ENCODE peak calls at places on chromosomes 6 and 20, in eight cellular contexts. H is breast epithelium, S is uterus, A is heart left ventricle, V is H1, T is spleen, U is stomach, N is HepG2. O is an unnamed sample.

GRCh38 chr20:62684986-62685385 is 23.6 kb upstream of the NTSR1 start:
- DNase-seq in S (no peak), H (no peak), A (no peak), N (no peak), U (no peak), T (no peak), V (no peak), O (no peak)

GRCh38 chr6:39124114-39124513 is 9.1 kb upstream of the SAYSD1 start:
- DNase-seq in T (no peak), A (no peak), N (no peak), H (no peak), V (no peak), S (no peak), U (no peak), O (no peak)

GRCh38 chr6:144216668-144217218 is 66.4 kb downstream of the STX11 start:
- DNase-seq in T (peak), U (no peak), V (no peak), S (no peak), H (no peak), N (no peak), A (no peak), O (peak)

GRCh38 chr6:53151676-53152075 is 3.0 kb upstream of the GCM1 start:
- DNase-seq in A (no peak), T (no peak), V (peak), H (no peak), S (no peak), U (no peak), N (peak), O (no peak)

GRCh38 chr6:53771780-53772624 is 22.8 kb upstream of the LRRC1 start:
- DNase-seq in U (no peak), T (no peak), H (no peak), S (no peak), A (no peak), V (no peak), N (no peak), O (no peak)

GRCh38 chr6:169971951-169972651 is 220.7 kb downstream of the ERMARD start:
- DNase-seq in T (peak), V (no peak), N (no peak), U (peak), S (no peak), A (peak), H (no peak), O (no peak)

GRCh38 chr6:140174509-140174908 is 800.1 kb upstream of the CITED2 start:
- DNase-seq in U (no peak), N (no peak), A (no peak), T (no peak), V (no peak), H (peak), S (no peak), O (no peak)

GRCh38 chr6:73131706-73132105 is 93.6 kb downstream of the KHDC1L start:
- DNase-seq in N (no peak), S (no peak), A (no peak), U (no peak), T (no peak), V (no peak), H (no peak), O (no peak)

GRCh38 chr6:130560231-130560630 is 194.4 kb downstream of the TMEM200A start:
- DNase-seq in H (no peak), A (no peak), U (no peak), T (no peak), N (no peak), S (no peak), V (no peak), O (no peak)

GRCh38 chr6:12719017-12719416 is 2.5 kb downstream of the PHACTR1 start:
- DNase-seq in V (no peak), A (no peak), H (no peak), U (no peak), N (no peak), S (no peak), T (no peak), O (no peak)

GRCh38 chr20:38412877-38413577 is 22.1 kb downstream of the SNHG17 start:
- DNase-seq in U (no peak), N (no peak), A (no peak), H (no peak), V (no peak), S (no peak), T (no peak), O (no peak)

GRCh38 chr6:159754959-159755914 is 6.6 kb upstream of the ACAT2 start:
- DNase-seq in U (no peak), A (no peak), V (no peak), S (no peak), T (no peak), H (no peak), N (no peak), O (no peak)
- TF ChIP-seq POLR2A in U (no peak), A (no peak), V (no peak), S (no peak), T (no peak), H (no peak), N (no peak), O (peak)

GRCh38 chr20:53658973-53659372 is 65.3 kb upstream of the ZNF217 start:
- DNase-seq in A (no peak), U (no peak), T (peak), N (no peak), V (no peak), H (no peak), S (no peak), O (no peak)

GRCh38 chr20:53660947-53661381 is 67.3 kb upstream of the ZNF217 start:
- DNase-seq in T (no peak), U (no peak), H (no peak), N (no peak), A (no peak), S (no peak), V (no peak), O (no peak)

GRCh38 chr20:53658327-53658726 is 64.7 kb upstream of the ZNF217 start:
- DNase-seq in S (no peak), U (no peak), V (no peak), T (no peak), H (no peak), A (no peak), N (no peak), O (no peak)

GRCh38 chr20:53662595-53662994 is 69.0 kb upstream of the ZNF217 start:
- DNase-seq in U (no peak), H (no peak), N (no peak), T (no peak), A (no peak), S (no peak), V (no peak), O (no peak)

DNA sequence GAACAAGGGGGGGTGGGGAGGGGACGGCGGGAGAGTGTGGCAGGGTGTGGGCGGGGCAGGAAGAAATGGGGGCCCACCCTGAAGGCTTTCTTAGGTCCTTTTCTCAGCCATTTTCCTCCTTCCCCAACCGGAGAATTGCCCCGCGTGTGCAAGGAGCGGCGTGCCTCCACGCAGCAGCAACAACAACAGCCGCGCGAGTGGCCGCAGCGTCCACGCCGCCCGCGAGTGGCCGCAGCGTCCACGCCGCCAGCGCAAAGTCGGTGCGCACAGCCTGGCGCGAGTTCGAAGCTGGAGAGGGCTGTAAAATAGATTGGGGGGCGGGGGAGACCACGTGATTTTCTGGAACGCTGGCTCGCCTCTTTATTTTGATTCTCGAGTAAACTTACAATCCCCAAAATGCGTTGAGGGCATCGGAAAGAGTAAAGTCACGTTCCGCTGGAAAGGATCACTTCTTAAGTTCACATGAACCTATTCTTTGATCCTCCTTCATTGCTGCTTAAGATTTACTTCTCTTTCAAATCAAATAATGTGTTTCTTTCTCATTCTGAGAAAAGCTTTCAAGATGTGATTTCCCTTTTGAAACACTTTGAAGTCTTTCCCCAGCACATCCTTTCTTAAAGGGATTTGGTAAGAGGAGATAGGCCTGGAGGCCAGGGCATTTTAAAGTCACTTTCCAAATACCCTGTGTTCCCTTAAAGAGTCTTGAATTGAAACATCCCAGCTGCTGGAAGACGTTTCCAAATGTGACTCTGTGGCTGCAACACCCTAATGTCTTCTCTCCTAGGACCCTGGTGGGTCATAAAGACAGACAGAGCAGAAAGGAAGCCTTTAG is 66.7 kb upstream of the ZNF217 start:
- DNase-seq in U (no peak), N (no peak), A (peak), S (peak), V (no peak), T (peak), H (no peak), O (no peak)
- TF ChIP-seq POLR2A in U (no peak), N (no peak), A (no peak), S (no peak), V (no peak), T (no peak), H (no peak), O (no peak)

GRCh38 chr20:36862857-36863668 is 12.9 kb upstream of the TLDC2 start:
- DNase-seq in S (no peak), V (no peak), U (no peak), H (no peak), N (no peak), T (peak), A (no peak), O (no peak)
- TF ChIP-seq POLR2A in S (peak), V (no peak), U (no peak), H (no peak), N (no peak), T (no peak), A (no peak), O (no peak)

GRCh38 chr6:43170452-43171283 is at the start of gene SRF:
- DNase-seq in S (peak), U (peak), T (peak), V (peak), H (peak), A (peak), N (peak), O (peak)

GRCh38 chr6:43172127-43173007 is 1.3 kb downstream of the SRF start:
- DNase-seq in V (no peak), T (peak), N (peak), A (peak), U (peak), H (peak), S (peak), O (no peak)

GRCh38 chr6:43174263-43175112 is 3.4 kb downstream of the SRF start:
- DNase-seq in H (peak), S (peak), N (peak), U (peak), V (peak), A (peak), T (peak), O (peak)

GRCh38 chr6:43173496-43174262 is 2.6 kb downstream of the SRF start:
- DNase-seq in A (no peak), V (no peak), T (no peak), S (no peak), N (no peak), U (no peak), H (no peak), O (no peak)

DNA sequence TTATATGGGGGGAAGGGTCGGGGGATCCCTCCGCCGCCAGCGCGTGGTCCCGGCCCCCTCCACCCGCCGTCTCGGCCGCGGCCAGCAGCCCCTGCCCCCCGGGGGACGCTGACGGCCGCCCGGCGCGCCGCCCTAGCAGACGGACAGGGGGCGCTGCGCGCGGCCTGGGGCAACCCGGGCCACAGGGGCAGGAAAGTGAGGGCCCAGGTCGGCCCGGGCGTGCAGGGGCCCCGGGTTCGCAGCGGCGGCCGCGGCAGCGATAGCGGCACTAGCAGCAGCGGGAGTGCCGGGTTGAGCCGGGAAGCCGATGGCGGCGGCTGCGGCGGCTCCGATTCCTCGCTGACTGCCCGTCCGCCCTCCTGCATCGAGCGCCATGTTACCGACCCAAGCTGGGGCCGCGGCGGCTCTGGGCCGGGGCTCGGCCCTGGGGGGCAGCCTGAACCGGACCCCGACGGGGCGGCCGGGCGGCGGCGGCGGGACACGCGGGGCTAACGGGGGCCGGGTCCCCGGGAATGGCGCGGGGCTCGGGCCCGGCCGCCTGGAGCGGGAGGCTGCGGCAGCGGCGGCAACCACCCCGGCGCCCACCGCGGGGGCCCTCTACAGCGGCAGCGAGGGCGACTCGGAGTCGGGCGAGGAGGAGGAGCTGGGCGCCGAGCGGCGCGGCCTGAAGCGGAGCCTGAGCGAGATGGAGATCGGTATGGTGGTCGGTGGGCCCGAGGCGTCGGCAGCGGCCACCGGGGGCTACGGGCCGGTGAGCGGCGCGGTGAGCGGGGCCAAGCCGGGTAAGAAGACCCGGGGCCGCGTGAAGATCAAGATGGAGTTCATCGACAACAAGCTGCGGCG is 436 bp downstream of the SRF start:
- DNase-seq in U (no peak), N (no peak), A (no peak), H (no peak), T (no peak), V (no peak), S (no peak), O (no peak)
- TF ChIP-seq POLR2A in U (no peak), N (no peak), A (peak), H (no peak), T (no peak), V (no peak), S (peak), O (peak)

DNA sequence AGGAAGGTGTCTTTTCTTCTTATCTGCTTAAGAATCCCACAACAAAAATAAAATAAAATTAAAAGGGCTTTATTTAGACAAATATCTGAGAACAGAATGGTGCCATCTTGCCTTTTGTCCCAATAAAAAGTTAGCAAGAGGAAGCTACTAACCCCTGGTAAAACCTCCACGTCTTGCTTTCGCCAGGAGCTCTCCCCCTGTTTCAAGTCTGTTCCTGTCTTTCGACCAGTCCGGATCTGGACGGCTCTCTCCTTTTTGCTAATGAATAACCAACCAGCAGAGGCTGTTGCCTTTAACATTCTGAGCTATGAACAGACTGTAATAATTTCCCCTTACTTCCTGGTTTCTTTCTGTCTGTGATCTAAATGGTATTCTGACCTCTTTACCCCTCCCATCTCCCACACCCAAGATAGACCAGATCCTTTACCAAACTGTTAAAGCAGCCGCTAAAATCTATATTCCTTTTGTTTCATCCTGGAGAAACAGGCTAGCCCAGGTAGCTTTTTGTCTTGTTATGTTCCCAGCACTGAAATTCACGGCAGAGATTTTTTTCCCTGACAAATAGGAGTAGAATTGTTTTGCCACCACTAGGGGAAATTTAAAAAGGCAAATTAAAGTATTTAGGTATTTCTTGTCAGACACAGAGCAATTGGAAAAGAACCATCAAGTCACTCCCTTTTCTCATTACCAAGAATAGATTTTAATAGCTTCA is at the start of gene FRK:
- DNase-seq in U (peak), A (no peak), V (no peak), T (no peak), S (no peak), H (peak), N (peak), O (no peak)
- TF ChIP-seq POLR2A in U (no peak), A (no peak), V (no peak), T (no peak), S (no peak), H (no peak), N (peak), O (no peak)

O was measured in GM12892.